ENCODE peak calls at places on chromosomes 5 and 9, in eight cellular contexts. E, L, C, X, D, K, H and S are unnamed samples.

GRCh38 chr5:141369994-141370848 is at the start of gene PCDHGB3:
- DNase-seq in H (no peak), X (no peak), E (no peak), K (no peak), C (peak; percentile 80), D (peak; percentile 55), L (peak; percentile 12), S (no peak)

GRCh38 chr9:87193151-87193550 is 245.8 kb upstream of the GAS1 start:
- DNase-seq in K (no peak), X (no peak), H (no peak), L (no peak), E (no peak), C (no peak), D (no peak), S (no peak)

GRCh38 chr5:149581192-149581861 is at the start of gene ARHGEF37:
- DNase-seq in E (peak; percentile 95), X (peak; percentile 88), L (peak; percentile 50), K (peak; percentile 22), D (peak; percentile 42), H (no peak), C (peak; percentile 69), S (peak; percentile 82)

GRCh38 chr5:159993194-159993593 is 15.7 kb upstream of the TTC1 start:
- DNase-seq in K (no peak), D (no peak), L (no peak), C (no peak), H (no peak), E (no peak), X (no peak), S (no peak)

GRCh38 chr9:34158362-34158869 is 20.4 kb upstream of the UBAP1 start:
- DNase-seq in K (no peak), D (peak; percentile 95), E (no peak), L (no peak), C (peak; percentile 45), H (no peak), X (no peak), S (no peak)

GRCh38 chr5:32001722-32002121 is 172.4 kb downstream of the GOLPH3 start:
- DNase-seq in C (no peak), H (no peak), K (no peak), D (no peak), X (no peak), L (no peak), E (no peak), S (no peak)

GRCh38 chr9:2570615-2571479 is 50.7 kb upstream of the VLDLR start:
- DNase-seq in K (no peak), X (peak; percentile 39), E (peak; percentile 18), L (peak; percentile 23), H (peak; percentile 81), D (peak; percentile 78), C (peak; percentile 8), S (peak; percentile 42)

GRCh38 chr9:133003671-133004090 is 25.2 kb downstream of the GFI1B start:
- DNase-seq in H (no peak), X (no peak), K (no peak), L (no peak), E (no peak), D (no peak), C (no peak), S (no peak)

GRCh38 chr5:155027993-155028629 is 14.6 kb downstream of the KIF4B start:
- DNase-seq in E (no peak), L (no peak), K (no peak), C (no peak), X (no peak), D (peak; percentile 36), H (no peak), S (no peak)

GRCh38 chr5:5883116-5883515 is 460.6 kb downstream of the ICE1 start:
- DNase-seq in L (no peak), X (no peak), C (no peak), E (no peak), D (no peak), H (no peak), K (no peak), S (peak; percentile 93)

GRCh38 chr5:26945881-26946280 is 92.5 kb downstream of the CDH9 start:
- DNase-seq in H (no peak), L (no peak), K (no peak), E (no peak), X (no peak), D (no peak), C (no peak), S (no peak)

GRCh38 chr9:36470891-36471290 is 70.8 kb upstream of the RNF38 start:
- DNase-seq in C (peak; percentile 77), X (peak; percentile 32), K (peak; percentile 28), H (peak; percentile 56), D (no peak), L (peak; percentile 42), E (peak; percentile 26), S (no peak)

GRCh38 chr5:96507128-96507527 is 74.1 kb upstream of the PCSK1 start:
- DNase-seq in X (no peak), C (no peak), D (no peak), H (no peak), E (no peak), K (no peak), L (no peak), S (no peak)

GRCh38 chr5:143775258-143775657 is 36.7 kb upstream of the HMHB1 start:
- DNase-seq in C (peak; percentile 33), L (no peak), E (no peak), D (peak; percentile 27), K (no peak), H (no peak), X (no peak), S (no peak)

GRCh38 chr5:172891716-172892421 is 57.8 kb downstream of the ERGIC1 start:
- DNase-seq in X (peak; percentile 56), D (peak; percentile 66), H (no peak), K (no peak), E (no peak), L (no peak), C (no peak), S (no peak)

GRCh38 chr5:131997026-131997726 is 14.3 kb downstream of the ACSL6 start:
- DNase-seq in C (no peak), X (no peak), E (no peak), H (no peak), K (no peak), L (no peak), D (no peak), S (no peak)

GRCh38 chr9:123457586-123457985 is 101.6 kb downstream of the CRB2 start:
- DNase-seq in L (no peak), K (no peak), X (no peak), C (no peak), E (no peak), H (no peak), D (no peak), S (no peak)

GRCh38 chr5:115379622-115380344 is 83.3 kb upstream of the CCDC112 start:
- DNase-seq in H (no peak), K (no peak), E (no peak), L (no peak), C (no peak), D (no peak), X (no peak), S (no peak)

GRCh38 chr5:40266952-40267351 is 412.8 kb upstream of the PTGER4 start:
- DNase-seq in C (no peak), K (no peak), X (no peak), D (no peak), H (no peak), L (no peak), E (no peak), S (no peak)